ENCODE peak calls at places on chromosomes 16 and 17, in seven cellular contexts. One of them, this sample, is unnamed.

GRCh38 chr17:22506231-22506630 is 813.9 kb downstream of the KCNJ18 start:
- DNase-seq in NCI-H748 treated with DMSO at 0.1 percent for 48 hours: no peak
- DNase-seq in CD8-positive, alpha-beta memory T cell: no peak
- DNase-seq in stomach: no peak
- DNase-seq in T-cell: no peak
- DNase-seq in HTR-8/SVneo: no peak
- DNase-seq in AG10803: no peak
- DNase-seq in this sample: no peak

GRCh38 chr17:53032861-53033271 is 789.9 kb upstream of the KIF2B start:
- DNase-seq in stomach: no peak
- DNase-seq in CD8-positive, alpha-beta memory T cell: no peak
- DNase-seq in NCI-H748 treated with DMSO at 0.1 percent for 48 hours: no peak
- DNase-seq in HTR-8/SVneo: no peak
- DNase-seq in AG10803: no peak
- DNase-seq in T-cell: no peak
- DNase-seq in this sample: no peak

GRCh38 chr17:82823004-82823403 is 16.8 kb downstream of the ZNF750 start:
- DNase-seq in CD8-positive, alpha-beta memory T cell: no peak
- DNase-seq in HTR-8/SVneo: no peak
- DNase-seq in stomach: no peak
- DNase-seq in AG10803: no peak
- DNase-seq in T-cell: no peak
- DNase-seq in NCI-H748 treated with DMSO at 0.1 percent for 48 hours: no peak
- DNase-seq in this sample: no peak

GRCh38 chr16:57548424-57548823 is 6.0 kb downstream of the ADGRG5 start:
- DNase-seq in stomach: no peak
- DNase-seq in CD8-positive, alpha-beta memory T cell: no peak
- DNase-seq in NCI-H748 treated with DMSO at 0.1 percent for 48 hours: no peak
- DNase-seq in AG10803: no peak
- DNase-seq in T-cell: no peak
- DNase-seq in HTR-8/SVneo: no peak
- DNase-seq in this sample: no peak

GRCh38 chr17:77432791-77433190 is 292.0 kb downstream of the SEC14L1 start:
- DNase-seq in stomach: no peak
- DNase-seq in T-cell: no peak
- DNase-seq in HTR-8/SVneo: no peak
- DNase-seq in AG10803: no peak
- DNase-seq in CD8-positive, alpha-beta memory T cell: no peak
- DNase-seq in NCI-H748 treated with DMSO at 0.1 percent for 48 hours: no peak
- DNase-seq in this sample: no peak

GRCh38 chr17:8326591-8327583 is 12.8 kb upstream of the ODF4 start:
- DNase-seq in HTR-8/SVneo: no peak
- DNase-seq in CD8-positive, alpha-beta memory T cell: peak
- DNase-seq in AG10803: peak
- DNase-seq in NCI-H748 treated with DMSO at 0.1 percent for 48 hours: no peak
- DNase-seq in T-cell: no peak
- DNase-seq in stomach: peak
- DNase-seq in this sample: no peak

GRCh38 chr16:67667817-67668494 is 1.3 kb downstream of the C16orf86 start:
- DNase-seq in T-cell: peak
- DNase-seq in AG10803: peak
- DNase-seq in CD8-positive, alpha-beta memory T cell: peak
- DNase-seq in NCI-H748 treated with DMSO at 0.1 percent for 48 hours: peak
- DNase-seq in stomach: peak
- DNase-seq in HTR-8/SVneo: peak
- DNase-seq in this sample: peak

GRCh38 chr17:77709594-77709993 is 248.9 kb upstream of the TNRC6C start:
- DNase-seq in CD8-positive, alpha-beta memory T cell: no peak
- DNase-seq in AG10803: no peak
- DNase-seq in NCI-H748 treated with DMSO at 0.1 percent for 48 hours: no peak
- DNase-seq in T-cell: no peak
- DNase-seq in stomach: no peak
- DNase-seq in HTR-8/SVneo: no peak
- DNase-seq in this sample: no peak

GRCh38 chr16:49000594-49000993 is 281.0 kb downstream of the CBLN1 start:
- DNase-seq in stomach: no peak
- DNase-seq in NCI-H748 treated with DMSO at 0.1 percent for 48 hours: no peak
- DNase-seq in HTR-8/SVneo: no peak
- DNase-seq in CD8-positive, alpha-beta memory T cell: no peak
- DNase-seq in AG10803: no peak
- DNase-seq in T-cell: no peak
- DNase-seq in this sample: no peak

GRCh38 chr17:34370997-34371395 is 8.0 kb upstream of the CCL1 start:
- DNase-seq in CD8-positive, alpha-beta memory T cell: no peak
- DNase-seq in HTR-8/SVneo: no peak
- DNase-seq in AG10803: no peak
- DNase-seq in stomach: no peak
- DNase-seq in NCI-H748 treated with DMSO at 0.1 percent for 48 hours: no peak
- DNase-seq in T-cell: no peak
- DNase-seq in this sample: no peak

GRCh38 chr17:37322826-37323561 is 52.8 kb upstream of the C17orf78 start:
- DNase-seq in NCI-H748 treated with DMSO at 0.1 percent for 48 hours: no peak
- DNase-seq in stomach: no peak
- DNase-seq in T-cell: no peak
- DNase-seq in CD8-positive, alpha-beta memory T cell: no peak
- DNase-seq in HTR-8/SVneo: no peak
- DNase-seq in AG10803: no peak
- DNase-seq in this sample: peak

GRCh38 chr16:80576343-80576912 is 35.6 kb downstream of the DYNLRB2 start:
- DNase-seq in HTR-8/SVneo: no peak
- DNase-seq in T-cell: no peak
- DNase-seq in NCI-H748 treated with DMSO at 0.1 percent for 48 hours: no peak
- DNase-seq in stomach: no peak
- DNase-seq in CD8-positive, alpha-beta memory T cell: no peak
- DNase-seq in AG10803: no peak
- DNase-seq in this sample: no peak

GRCh38 chr17:80822021-80822699 is 169.5 kb upstream of the CHMP6 start:
- DNase-seq in T-cell: no peak
- DNase-seq in NCI-H748 treated with DMSO at 0.1 percent for 48 hours: no peak
- DNase-seq in HTR-8/SVneo: no peak
- DNase-seq in CD8-positive, alpha-beta memory T cell: no peak
- DNase-seq in stomach: no peak
- DNase-seq in AG10803: no peak
- DNase-seq in this sample: no peak

GRCh38 chr16:58127634-58128033 is 1.5 kb downstream of the CFAP20 start:
- DNase-seq in CD8-positive, alpha-beta memory T cell: no peak
- DNase-seq in HTR-8/SVneo: no peak
- DNase-seq in AG10803: peak
- DNase-seq in NCI-H748 treated with DMSO at 0.1 percent for 48 hours: no peak
- DNase-seq in stomach: no peak
- DNase-seq in T-cell: no peak
- DNase-seq in this sample: no peak

GRCh38 chr16:48210747-48211146 is 33.4 kb upstream of the LONP2 start:
- DNase-seq in stomach: no peak
- DNase-seq in NCI-H748 treated with DMSO at 0.1 percent for 48 hours: no peak
- DNase-seq in AG10803: no peak
- DNase-seq in T-cell: no peak
- DNase-seq in HTR-8/SVneo: no peak
- DNase-seq in CD8-positive, alpha-beta memory T cell: no peak
- DNase-seq in this sample: no peak

GRCh38 chr17:82064433-82065192 is 991 bp downstream of the DUS1L start:
- DNase-seq in AG10803: no peak
- DNase-seq in T-cell: no peak
- DNase-seq in HTR-8/SVneo: no peak
- DNase-seq in stomach: peak
- DNase-seq in CD8-positive, alpha-beta memory T cell: no peak
- DNase-seq in NCI-H748 treated with DMSO at 0.1 percent for 48 hours: no peak
- DNase-seq in this sample: no peak

GRCh38 chr16:82884320-82884898 is 257.6 kb downstream of the CDH13 start:
- DNase-seq in NCI-H748 treated with DMSO at 0.1 percent for 48 hours: no peak
- DNase-seq in AG10803: no peak
- DNase-seq in T-cell: no peak
- DNase-seq in CD8-positive, alpha-beta memory T cell: no peak
- DNase-seq in HTR-8/SVneo: no peak
- DNase-seq in stomach: no peak
- DNase-seq in this sample: no peak

GRCh38 chr17:35731932-35732805 is 730 bp downstream of the RASL10B start:
- DNase-seq in HTR-8/SVneo: no peak
- DNase-seq in T-cell: no peak
- DNase-seq in stomach: no peak
- DNase-seq in AG10803: no peak
- DNase-seq in CD8-positive, alpha-beta memory T cell: no peak
- DNase-seq in NCI-H748 treated with DMSO at 0.1 percent for 48 hours: no peak
- DNase-seq in this sample: no peak

GRCh38 chr16:69108905-69109252 is 3.4 kb downstream of the HAS3 start:
- DNase-seq in HTR-8/SVneo: no peak
- DNase-seq in T-cell: no peak
- DNase-seq in NCI-H748 treated with DMSO at 0.1 percent for 48 hours: no peak
- DNase-seq in AG10803: no peak
- DNase-seq in stomach: no peak
- DNase-seq in CD8-positive, alpha-beta memory T cell: no peak
- DNase-seq in this sample: no peak

This sample was measured in Ammon's horn.